ENCODE peak calls at places on chromosome 16, in six cellular contexts. One of them, this sample, is unnamed. For H3K4me1, the result is how much of the 10 kb centered on the place peaks cover.

GRCh38 chr16:85330694-85331188 is 218.5 kb upstream of the CIBAR2 start:
- DNase-seq in small intestine: peak
- DNase-seq in heart left ventricle: no peak
- DNase-seq in neural progenitor cell: peak
- DNase-seq in colonic mucosa: no peak
- DNase-seq in thoracic aorta: no peak
- DNase-seq in this sample: peak

GRCh38 chr16:57071840-57072541 is 20.4 kb upstream of the CPNE2 start:
- DNase-seq in heart left ventricle: no peak
- DNase-seq in colonic mucosa: no peak
- DNase-seq in small intestine: peak
- DNase-seq in neural progenitor cell: no peak
- DNase-seq in thoracic aorta: no peak
- DNase-seq in this sample: no peak

GRCh38 chr16:81797443-81797842 is 18.4 kb downstream of the PLCG2 start:
- DNase-seq in thoracic aorta: no peak
- DNase-seq in heart left ventricle: no peak
- DNase-seq in small intestine: no peak
- DNase-seq in colonic mucosa: no peak
- DNase-seq in neural progenitor cell: no peak
- DNase-seq in this sample: no peak

GRCh38 chr16:53864819-53865491 is 161.0 kb downstream of the FTO start:
- DNase-seq in heart left ventricle: no peak
- DNase-seq in thoracic aorta: no peak
- DNase-seq in neural progenitor cell: no peak
- DNase-seq in colonic mucosa: no peak
- DNase-seq in small intestine: no peak
- DNase-seq in this sample: no peak

GRCh38 chr16:81546781-81547180 is 102.2 kb downstream of the CMIP start:
- DNase-seq in thoracic aorta: no peak
- DNase-seq in neural progenitor cell: no peak
- DNase-seq in colonic mucosa: no peak
- DNase-seq in small intestine: no peak
- DNase-seq in heart left ventricle: no peak
- DNase-seq in this sample: no peak

GRCh38 chr16:57570301-57571070 is 28.0 kb downstream of the ADGRG5 start:
- DNase-seq in colonic mucosa: no peak
- DNase-seq in thoracic aorta: no peak
- DNase-seq in neural progenitor cell: no peak
- DNase-seq in small intestine: no peak
- DNase-seq in heart left ventricle: no peak
- DNase-seq in this sample: no peak

GRCh38 chr16:86700396-86700945 is 122.1 kb downstream of the FOXL1 start:
- DNase-seq in small intestine: no peak
- DNase-seq in colonic mucosa: no peak
- DNase-seq in neural progenitor cell: no peak
- DNase-seq in heart left ventricle: no peak
- DNase-seq in thoracic aorta: no peak
- DNase-seq in this sample: no peak

GRCh38 chr16:27678955-27679354 is 129.0 kb downstream of the KATNIP start:
- DNase-seq in thoracic aorta: no peak
- DNase-seq in small intestine: no peak
- DNase-seq in neural progenitor cell: no peak
- DNase-seq in colonic mucosa: no peak
- DNase-seq in heart left ventricle: no peak
- DNase-seq in this sample: no peak

GRCh38 chr16:54160939-54161897 is 125.4 kb downstream of the IRX3 start:
- DNase-seq in colonic mucosa: no peak
- DNase-seq in thoracic aorta: no peak
- DNase-seq in neural progenitor cell: no peak
- DNase-seq in small intestine: peak
- DNase-seq in heart left ventricle: no peak
- DNase-seq in this sample: no peak

GRCh38 chr16:57810197-57811024 is 8.1 kb upstream of the KIFC3 start:
- DNase-seq in thoracic aorta: peak
- DNase-seq in small intestine: peak
- DNase-seq in neural progenitor cell: peak
- DNase-seq in colonic mucosa: peak
- DNase-seq in heart left ventricle: peak
- DNase-seq in this sample: peak

GRCh38 chr16:84362410-84362809 is 5.9 kb upstream of the ATP2C2 start:
- DNase-seq in small intestine: peak
- DNase-seq in thoracic aorta: no peak
- DNase-seq in neural progenitor cell: peak
- DNase-seq in heart left ventricle: no peak
- DNase-seq in colonic mucosa: peak
- DNase-seq in this sample: no peak

GRCh38 chr16:4272114-4272954 is 489 bp downstream of the TFAP4 start:
- DNase-seq in colonic mucosa: peak
- DNase-seq in neural progenitor cell: peak
- DNase-seq in thoracic aorta: no peak
- DNase-seq in small intestine: peak
- DNase-seq in heart left ventricle: peak
- DNase-seq in this sample: peak

GRCh38 chr16:26983426-26983825 is 83.3 kb upstream of the C16orf82 start:
- DNase-seq in small intestine: no peak
- DNase-seq in colonic mucosa: no peak
- DNase-seq in thoracic aorta: no peak
- DNase-seq in heart left ventricle: no peak
- DNase-seq in neural progenitor cell: no peak
- DNase-seq in this sample: no peak

GRCh38 chr16:81623365-81624102 is 155.6 kb upstream of the PLCG2 start:
- DNase-seq in thoracic aorta: no peak
- DNase-seq in colonic mucosa: peak
- DNase-seq in neural progenitor cell: peak
- DNase-seq in heart left ventricle: no peak
- DNase-seq in small intestine: peak
- DNase-seq in this sample: peak

GRCh38 chr16:12082207-12082606 is 105.7 kb downstream of the SNX29 start:
- DNase-seq in neural progenitor cell: no peak
- DNase-seq in thoracic aorta: no peak
- DNase-seq in small intestine: no peak
- DNase-seq in heart left ventricle: peak
- DNase-seq in colonic mucosa: no peak
- DNase-seq in this sample: peak
- H3K4me1 ChIP-seq in neural progenitor cell: under half
- H3K4me1 ChIP-seq in thoracic aorta: under half
- H3K4me1 ChIP-seq in small intestine: under half
- H3K4me1 ChIP-seq in heart left ventricle: under half
- H3K4me1 ChIP-seq in colonic mucosa: under half
- H3K4me1 ChIP-seq in this sample: under half

DNA sequence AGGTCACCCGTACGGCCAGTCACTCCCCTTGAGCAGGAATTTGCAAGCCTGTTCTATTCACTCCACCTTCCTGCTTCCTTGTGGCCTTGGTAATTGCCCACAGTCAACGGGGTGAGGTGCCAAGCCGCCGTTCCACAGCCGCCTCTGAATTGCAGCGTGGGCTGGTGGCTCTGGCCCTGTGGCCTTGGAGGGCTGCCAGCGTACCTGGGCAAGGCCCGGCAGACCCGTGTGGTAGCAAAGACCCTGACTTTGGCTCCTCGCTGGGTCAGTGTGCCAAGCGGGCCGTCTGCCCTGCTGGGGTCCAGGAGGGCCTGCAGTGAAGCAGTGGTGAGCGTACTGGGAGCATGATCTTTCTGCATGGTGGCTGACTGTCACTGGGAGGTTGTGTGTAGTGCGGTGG is 3.6 kb downstream of the BANP start:
- DNase-seq in heart left ventricle: no peak
- DNase-seq in colonic mucosa: no peak
- DNase-seq in thoracic aorta: no peak
- DNase-seq in small intestine: no peak
- DNase-seq in neural progenitor cell: no peak
- DNase-seq in this sample: no peak
- H3K4me1 ChIP-seq in heart left ventricle: half or more
- H3K4me1 ChIP-seq in colonic mucosa: under half
- H3K4me1 ChIP-seq in thoracic aorta: under half
- H3K4me1 ChIP-seq in small intestine: under half
- H3K4me1 ChIP-seq in neural progenitor cell: under half
- H3K4me1 ChIP-seq in this sample: half or more

DNA sequence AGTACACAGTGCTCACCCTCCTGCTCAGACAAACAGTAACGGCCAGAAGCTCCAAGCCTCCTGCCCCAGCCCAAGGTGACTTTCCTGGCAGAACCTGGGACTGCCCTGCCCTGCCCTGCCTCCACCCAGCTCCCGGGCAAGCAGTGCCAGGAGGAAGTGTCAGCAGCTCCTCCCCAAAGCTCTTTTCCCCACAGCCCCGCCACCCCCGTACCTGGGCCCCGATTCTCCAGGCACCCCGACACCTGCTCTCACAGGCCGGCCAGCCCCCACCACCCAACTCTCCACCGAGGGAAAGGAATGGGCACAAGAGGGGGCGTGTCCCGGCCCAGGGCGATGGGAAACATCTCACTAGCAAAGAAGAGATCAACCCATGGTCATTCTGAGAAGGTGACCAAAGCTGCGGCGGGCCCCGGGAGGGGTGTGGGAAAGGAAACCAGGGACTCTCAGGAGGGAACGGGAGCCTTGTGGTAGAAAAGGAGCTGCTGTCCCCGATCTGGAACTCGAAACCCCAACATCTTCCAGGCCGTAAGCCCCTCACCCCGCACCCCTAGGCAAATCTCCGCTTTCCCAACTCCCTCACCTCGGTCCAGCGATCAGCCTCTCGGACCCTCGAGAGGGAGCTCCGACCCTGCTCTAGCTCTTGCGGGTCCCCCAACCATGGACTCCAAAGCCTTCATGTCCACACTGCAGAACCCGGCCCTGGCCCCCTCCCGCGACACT is 1.2 kb downstream of the BCAR1 start:
- DNase-seq in small intestine: peak
- DNase-seq in heart left ventricle: no peak
- DNase-seq in thoracic aorta: no peak
- DNase-seq in colonic mucosa: peak
- DNase-seq in neural progenitor cell: no peak
- DNase-seq in this sample: no peak
- H3K4me1 ChIP-seq in small intestine: under half
- H3K4me1 ChIP-seq in heart left ventricle: half or more
- H3K4me1 ChIP-seq in thoracic aorta: half or more
- H3K4me1 ChIP-seq in colonic mucosa: under half
- H3K4me1 ChIP-seq in neural progenitor cell: under half
- H3K4me1 ChIP-seq in this sample: under half

DNA sequence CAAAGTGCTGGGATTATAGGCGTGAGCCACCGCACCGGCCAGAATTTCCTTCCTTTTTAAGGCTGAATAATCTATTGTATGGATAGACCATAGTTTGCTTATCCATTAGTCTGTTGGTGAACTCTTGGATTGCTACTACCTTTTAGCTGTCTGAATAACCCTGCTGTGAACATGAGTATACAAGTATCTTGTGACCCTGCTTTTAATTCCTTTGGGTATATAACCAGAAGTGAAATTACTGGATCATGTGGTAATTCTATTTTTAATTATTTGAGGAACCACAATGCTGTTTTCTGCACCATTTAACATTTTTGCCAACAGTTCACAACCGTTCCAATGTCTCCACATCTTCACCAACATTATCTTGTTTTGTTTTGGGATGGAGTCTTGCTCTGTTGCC is 4.6 kb upstream of the OTOA start:
- DNase-seq in small intestine: no peak
- DNase-seq in colonic mucosa: no peak
- DNase-seq in thoracic aorta: no peak
- DNase-seq in neural progenitor cell: no peak
- DNase-seq in heart left ventricle: no peak
- DNase-seq in this sample: no peak
- H3K4me1 ChIP-seq in small intestine: under half
- H3K4me1 ChIP-seq in colonic mucosa: under half
- H3K4me1 ChIP-seq in thoracic aorta: under half
- H3K4me1 ChIP-seq in neural progenitor cell: under half
- H3K4me1 ChIP-seq in heart left ventricle: under half
- H3K4me1 ChIP-seq in this sample: under half

DNA sequence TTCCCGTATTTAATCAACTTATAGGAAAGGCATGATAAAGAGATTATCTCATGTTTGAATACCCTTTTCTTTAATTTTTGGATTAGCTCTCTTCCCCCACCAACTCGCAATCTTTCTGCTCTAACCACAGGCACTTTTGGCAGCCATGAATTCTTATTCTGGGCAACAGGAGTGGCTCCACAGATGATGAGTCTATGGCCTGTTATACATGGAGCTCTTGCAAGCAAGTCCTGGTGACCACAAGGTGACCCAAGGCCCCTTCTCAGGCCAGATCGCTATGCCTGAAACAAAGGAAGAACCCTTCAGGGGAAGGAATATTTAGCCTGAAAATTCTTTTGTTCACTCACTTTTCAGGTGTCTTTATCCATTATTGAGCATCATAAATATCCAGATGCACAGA is 10.8 kb upstream of the ZNF267 start:
- DNase-seq in heart left ventricle: no peak
- DNase-seq in neural progenitor cell: no peak
- DNase-seq in small intestine: no peak
- DNase-seq in thoracic aorta: no peak
- DNase-seq in colonic mucosa: no peak
- DNase-seq in this sample: no peak
- H3K4me1 ChIP-seq in heart left ventricle: under half
- H3K4me1 ChIP-seq in neural progenitor cell: under half
- H3K4me1 ChIP-seq in small intestine: under half
- H3K4me1 ChIP-seq in thoracic aorta: under half
- H3K4me1 ChIP-seq in colonic mucosa: under half
- H3K4me1 ChIP-seq in this sample: under half

This sample was measured in CD4-positive, CD25-positive, alpha-beta regulatory T cell.